ENCODE peak calls at places on chromosomes 5 and 9, in eight cellular contexts. N is stimulated activated CD8-positive, alpha-beta memory T cell treated with anti-CD3 and anti-CD28 coated beads, Interleukin-15, amount 100 ng/mL, for 24 hours; H is T-helper 17 cell; T is effector CD8-positive, alpha-beta T cell; M is stimulated activated CD4-positive, alpha-beta T cell treated with anti-CD3 and anti-CD28 coated beads, Interleukin-2, amount 100 ng/mL, for 4 hours; V is fibroblast of the aortic adventitia; F is uterus; U is EL. Z is an unnamed sample.

GRCh38 chr5:145856285-145856818 is 16.5 kb downstream of the GRXCR2 start:
- DNase-seq in N (no peak), H (no peak), T (no peak), M (no peak), V (peak; percentile 36), F (peak; percentile 48), U (peak; percentile 13), Z (peak; percentile 74)

GRCh38 chr5:67010684-67011409 is 185.8 kb downstream of the CD180 start:
- DNase-seq in N (no peak), H (no peak), T (no peak), M (no peak), V (peak; percentile 62), F (no peak), U (peak; percentile 61), Z (peak; percentile 56)

GRCh38 chr9:116857321-116857720 is 170.2 kb downstream of the TRIM32 start:
- DNase-seq in N (no peak), H (no peak), T (no peak), M (no peak), V (no peak), F (no peak), U (no peak), Z (no peak)

GRCh38 chr5:149455889-149456409 is 76.9 kb upstream of the IL17B start:
- DNase-seq in N (no peak), H (no peak), T (no peak), M (no peak), V (peak; percentile 87), F (peak; percentile 68), U (peak; percentile 81), Z (peak; percentile 90)

GRCh38 chr9:32414856-32415255 is 30.4 kb downstream of the ACO1 start:
- DNase-seq in N (no peak), H (no peak), T (no peak), M (no peak), V (no peak), F (no peak), U (no peak), Z (no peak)

GRCh38 chr5:151173711-151174611 is 16.4 kb upstream of the ANXA6 start:
- DNase-seq in N (no peak), H (no peak), T (no peak), M (no peak), V (no peak), F (no peak), U (no peak), Z (no peak)

GRCh38 chr5:84113246-84114118 is 271.2 kb downstream of the EDIL3 start:
- DNase-seq in N (no peak), H (no peak), T (no peak), M (no peak), V (no peak), F (no peak), U (peak; percentile 1), Z (no peak)

GRCh38 chr9:94941211-94941875 is 214.8 kb downstream of the AOPEP start:
- DNase-seq in N (no peak), H (no peak), T (no peak), M (no peak), V (no peak), F (no peak), U (peak; percentile 38), Z (no peak)

GRCh38 chr9:29625292-29625731 is 2052.0 kb upstream of the C9orf72 start:
- DNase-seq in N (no peak), H (no peak), T (no peak), M (no peak), V (peak; percentile 19), F (no peak), U (peak; percentile 11), Z (no peak)

GRCh38 chr9:14350766-14351165 is 36.8 kb upstream of the NFIB start:
- DNase-seq in N (no peak), H (no peak), T (no peak), M (no peak), V (peak; percentile 32), F (no peak), U (no peak), Z (no peak)

GRCh38 chr5:120152472-120152871 is 311.6 kb upstream of the PRR16 start:
- DNase-seq in N (no peak), H (no peak), T (no peak), M (no peak), V (peak; percentile 85), F (no peak), U (peak; percentile 82), Z (no peak)

GRCh38 chr9:93577045-93577939 is 908 bp downstream of the PHF2 start:
- DNase-seq in N (no peak), H (peak; percentile 25), T (no peak), M (no peak), V (no peak), F (peak; percentile 47), U (peak; percentile 20), Z (peak; percentile 52)

GRCh38 chr9:130191068-130191748 is 19.0 kb downstream of the NCS1 start:
- DNase-seq in N (no peak), H (no peak), T (no peak), M (no peak), V (no peak), F (no peak), U (no peak), Z (no peak)

GRCh38 chr5:65969539-65970393 is 43.4 kb downstream of the ERBIN start:
- DNase-seq in N (no peak), H (no peak), T (no peak), M (no peak), V (no peak), F (no peak), U (no peak), Z (no peak)

GRCh38 chr5:98470747-98471146 is 302.7 kb upstream of the RGMB start:
- DNase-seq in N (no peak), H (no peak), T (no peak), M (no peak), V (no peak), F (no peak), U (peak; percentile 53), Z (no peak)

GRCh38 chr9:77305622-77306365 is 128.5 kb downstream of the VPS13A start:
- DNase-seq in N (no peak), H (no peak), T (no peak), M (no peak), V (peak; percentile 22), F (no peak), U (peak; percentile 11), Z (no peak)

GRCh38 chr9:74953235-74953741 is 576 bp upstream of the C9orf40 start:
- DNase-seq in N (no peak), H (no peak), T (no peak), M (no peak), V (peak; percentile 4), F (no peak), U (peak; percentile 36), Z (no peak)

GRCh38 chr5:147396070-147396469 is 113.8 kb downstream of the DPYSL3 start:
- DNase-seq in N (no peak), H (no peak), T (no peak), M (no peak), V (no peak), F (peak; percentile 42), U (no peak), Z (peak; percentile 48)

GRCh38 chr9:106682420-106682819 is 180.5 kb upstream of the ZNF462 start:
- DNase-seq in N (no peak), H (no peak), T (no peak), M (no peak), V (no peak), F (no peak), U (no peak), Z (peak; percentile 12)

GRCh38 chr5:1396029-1396816 is 49.0 kb downstream of the SLC6A3 start:
- DNase-seq in N (no peak), H (no peak), T (no peak), M (no peak), V (no peak), F (no peak), U (no peak), Z (no peak)

GRCh38 chr9:133282454-133283238 is 7.6 kb upstream of the ABO start:
- DNase-seq in N (no peak), H (no peak), T (no peak), M (no peak), V (no peak), F (no peak), U (no peak), Z (peak; percentile 3)

GRCh38 chr5:119274024-119274766 is 81.6 kb upstream of the TNFAIP8 start:
- DNase-seq in N (no peak), H (no peak), T (no peak), M (no peak), V (peak; percentile 18), F (no peak), U (peak; percentile 24), Z (no peak)

GRCh38 chr5:72604111-72604792 is 97.0 kb upstream of the ZNF366 start:
- DNase-seq in N (no peak), H (no peak), T (no peak), M (no peak), V (no peak), F (no peak), U (no peak), Z (no peak)

GRCh38 chr9:35370241-35370640 is 119.7 kb upstream of the RUSC2 start:
- DNase-seq in N (no peak), H (no peak), T (no peak), M (no peak), V (no peak), F (no peak), U (no peak), Z (peak; percentile 72)

GRCh38 chr9:99592834-99593584 is 228.7 kb upstream of the NR4A3 start:
- DNase-seq in N (no peak), H (no peak), T (no peak), M (no peak), V (no peak), F (no peak), U (no peak), Z (no peak)

GRCh38 chr5:133884525-133885311 is 83.7 kb downstream of the C5orf15 start:
- DNase-seq in N (no peak), H (no peak), T (no peak), M (no peak), V (peak; percentile 17), F (peak; percentile 40), U (no peak), Z (no peak)

GRCh38 chr9:116589392-116590354 is 97.4 kb upstream of the TRIM32 start:
- DNase-seq in N (no peak), H (no peak), T (no peak), M (no peak), V (peak; percentile 54), F (no peak), U (peak; percentile 61), Z (no peak)

GRCh38 chr5:5617024-5617423 is 194.5 kb downstream of the ICE1 start:
- DNase-seq in N (no peak), H (no peak), T (no peak), M (no peak), V (no peak), F (no peak), U (no peak), Z (no peak)

GRCh38 chr9:26665676-26666075 is 226.9 kb downstream of the CAAP1 start:
- DNase-seq in N (no peak), H (no peak), T (no peak), M (no peak), V (no peak), F (no peak), U (no peak), Z (no peak)

GRCh38 chr5:37116359-37116758 is 132.8 kb downstream of the CPLANE1 start:
- DNase-seq in N (no peak), H (no peak), T (no peak), M (no peak), V (no peak), F (no peak), U (no peak), Z (peak; percentile 85)

GRCh38 chr5:53334431-53334941 is 145.9 kb upstream of the FST start:
- DNase-seq in N (no peak), H (no peak), T (no peak), M (no peak), V (peak; percentile 89), F (no peak), U (peak; percentile 79), Z (no peak)

GRCh38 chr9:89731262-89731980 is 126.6 kb downstream of the GADD45G start:
- DNase-seq in N (no peak), H (no peak), T (no peak), M (no peak), V (no peak), F (no peak), U (no peak), Z (no peak)

GRCh38 chr9:75775966-75776691 is 114.3 kb upstream of the PCSK5 start:
- DNase-seq in N (no peak), H (no peak), T (no peak), M (no peak), V (no peak), F (no peak), U (no peak), Z (no peak)